ENCODE peak calls at places on chromosome 9, in six cellular contexts. I is psoas muscle; F is activated CD8-positive, alpha-beta T cell treated with anti-CD3 and anti-CD28 coated beads for 36 hours; Z is natural killer cell; W is GM12878; N is nephron progenitor cell. C is an unnamed sample.

GRCh38 chr9:119026120-119026519 is 343.1 kb downstream of the BRINP1 start:
- DNase-seq in I (peak; percentile 30), F (no peak), Z (no peak), W (no peak), N (no peak), C (no peak)

GRCh38 chr9:127444921-127445850 is 6.0 kb downstream of the RPL12 start:
- DNase-seq in I (no peak), F (no peak), Z (no peak), W (no peak), N (no peak), C (no peak)

GRCh38 chr9:81819859-81820546 is 108.2 kb upstream of the SPATA31D4 start:
- DNase-seq in I (no peak), F (no peak), Z (no peak), W (no peak), N (no peak), C (no peak)

GRCh38 chr9:92140074-92140753 is 25.0 kb upstream of the SPTLC1 start:
- DNase-seq in I (peak; percentile 73), F (peak; percentile 84), Z (peak; percentile 64), W (no peak), N (peak; percentile 92), C (peak; percentile 59)

GRCh38 chr9:128882677-128883590 is 1.0 kb downstream of the LRRC8A start:
- DNase-seq in I (no peak), F (peak; percentile 39), Z (no peak), W (no peak), N (peak; percentile 31), C (no peak)

GRCh38 chr9:109843651-109844050 is 63.7 kb downstream of the PALM2AKAP2 start:
- DNase-seq in I (peak; percentile 81), F (no peak), Z (no peak), W (no peak), N (no peak), C (no peak)

GRCh38 chr9:117707561-117707960 is 3.4 kb downstream of the TLR4 start:
- DNase-seq in I (no peak), F (no peak), Z (no peak), W (no peak), N (no peak), C (no peak)

GRCh38 chr9:33329996-33330395 is 39.7 kb downstream of the NFX1 start:
- DNase-seq in I (no peak), F (no peak), Z (no peak), W (no peak), N (no peak), C (no peak)

GRCh38 chr9:23830949-23831730 is 5.1 kb upstream of the ELAVL2 start:
- DNase-seq in I (no peak), F (no peak), Z (no peak), W (no peak), N (peak; percentile 26), C (no peak)

GRCh38 chr9:121929893-121930875 is 162.9 kb downstream of the TTLL11 start:
- DNase-seq in I (no peak), F (peak; percentile 24), Z (no peak), W (peak; percentile 3), N (peak; percentile 56), C (no peak)

GRCh38 chr9:28051559-28051958 is 478.3 kb upstream of the C9orf72 start:
- DNase-seq in I (no peak), F (no peak), Z (no peak), W (no peak), N (no peak), C (no peak)

DNA sequence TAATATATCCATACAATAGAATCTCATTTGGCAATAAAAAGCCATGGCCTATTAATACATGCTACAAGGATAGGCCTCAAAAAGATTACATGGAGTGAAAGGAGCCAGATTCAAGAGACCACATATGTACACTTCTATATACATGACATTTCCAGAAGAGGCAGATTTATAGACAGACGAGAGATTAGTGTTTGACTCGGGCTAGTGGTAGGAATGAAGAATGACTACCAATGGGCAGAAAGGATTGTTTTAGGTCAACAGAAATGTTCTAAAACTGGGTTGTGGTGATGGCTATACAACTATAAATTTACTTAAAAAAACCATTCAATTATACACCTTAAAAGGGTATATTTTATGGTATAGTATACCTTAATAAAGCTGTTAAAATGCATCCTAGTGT is 41.9 kb downstream of the SETX start:
- DNase-seq in I (no peak), F (no peak), Z (no peak), W (no peak), N (no peak), C (no peak)
- TF ChIP-seq CTCF in I (peak; percentile 18), F (no peak), Z (no peak), W (no peak), N (no peak), C (no peak)

DNA sequence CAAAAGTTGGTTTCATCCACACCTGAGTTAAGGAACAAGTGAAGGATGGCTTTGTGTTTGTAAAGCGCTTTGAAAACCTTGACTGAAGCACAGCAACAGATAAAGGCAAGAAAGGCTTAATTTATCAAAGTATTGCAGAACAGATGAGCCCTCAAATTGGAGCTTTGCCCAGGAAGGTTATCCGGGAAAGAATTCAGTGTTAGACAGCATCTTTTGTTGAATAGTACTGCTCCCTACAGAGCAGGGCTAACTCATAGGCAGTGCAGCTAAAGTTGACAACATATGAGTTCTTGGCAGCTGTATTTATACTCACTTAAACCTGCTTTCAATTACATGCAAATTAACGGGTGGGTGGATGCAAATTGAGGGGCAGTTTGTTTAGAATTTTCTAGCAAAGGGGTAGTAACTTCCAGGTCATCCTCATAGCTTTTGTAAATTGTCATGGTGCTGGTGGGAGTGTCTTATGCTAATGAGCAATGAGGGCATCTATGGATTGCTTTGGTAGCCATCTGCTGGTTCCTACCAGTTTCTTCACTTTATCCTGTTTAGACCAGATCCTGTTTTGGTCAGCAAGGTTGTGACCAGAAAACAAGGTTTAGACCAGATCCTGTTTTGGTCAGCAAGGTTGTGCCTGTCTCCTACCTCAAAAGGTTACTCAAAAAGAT is 105.8 kb downstream of the GDA start:
- DNase-seq in I (no peak), F (no peak), Z (no peak), W (no peak), N (no peak), C (no peak)
- TF ChIP-seq CTCF in I (no peak), F (no peak), Z (no peak), W (no peak), N (no peak), C (peak; percentile 48)

DNA sequence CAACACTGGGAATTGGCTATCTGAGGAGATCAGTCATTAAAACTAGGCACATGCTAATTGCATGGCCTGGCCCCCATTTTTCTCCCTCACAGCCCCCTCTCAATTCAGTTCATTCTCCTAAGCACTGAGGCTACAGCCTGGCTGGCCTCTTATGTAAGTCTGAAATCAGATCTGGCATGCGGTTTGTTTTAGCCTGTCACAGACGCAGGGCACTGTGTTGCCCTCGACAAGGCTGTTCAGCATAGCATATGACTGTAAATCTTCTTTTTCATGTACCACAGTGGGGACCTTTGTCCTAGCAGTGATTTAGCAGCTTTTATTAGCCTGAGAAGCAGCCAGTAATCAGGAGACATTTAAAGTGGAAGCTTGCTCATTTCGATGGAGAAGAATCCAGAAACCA is 57.9 kb downstream of the RORB start:
- DNase-seq in I (no peak), F (no peak), Z (no peak), W (no peak), N (peak; percentile 20), C (no peak)
- TF ChIP-seq CTCF in I (no peak), F (no peak), Z (no peak), W (no peak), N (no peak), C (no peak)

DNA sequence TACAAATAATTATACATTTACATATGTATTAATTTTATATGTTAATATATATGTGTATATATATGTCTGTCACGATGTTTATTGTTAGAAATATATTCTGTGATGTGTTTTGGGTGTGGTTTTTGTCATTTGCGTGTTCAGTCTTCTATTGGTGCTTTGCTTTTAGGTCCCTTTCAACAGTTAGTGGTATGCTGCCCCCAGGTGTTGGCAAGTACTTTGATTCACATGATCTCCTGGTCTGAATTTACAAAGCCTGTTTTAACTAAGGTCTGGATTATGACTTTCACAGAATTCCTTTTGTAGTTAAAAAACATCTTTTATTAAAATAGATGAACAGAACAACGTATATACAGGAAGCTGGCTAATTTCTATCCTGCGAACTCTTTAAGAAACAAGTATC is 271.5 kb downstream of the CCDC171 start:
- DNase-seq in I (no peak), F (peak; percentile 5), Z (no peak), W (no peak), N (no peak), C (no peak)
- TF ChIP-seq CTCF in I (no peak), F (no peak), Z (no peak), W (no peak), N (no peak), C (peak; percentile 15)

DNA sequence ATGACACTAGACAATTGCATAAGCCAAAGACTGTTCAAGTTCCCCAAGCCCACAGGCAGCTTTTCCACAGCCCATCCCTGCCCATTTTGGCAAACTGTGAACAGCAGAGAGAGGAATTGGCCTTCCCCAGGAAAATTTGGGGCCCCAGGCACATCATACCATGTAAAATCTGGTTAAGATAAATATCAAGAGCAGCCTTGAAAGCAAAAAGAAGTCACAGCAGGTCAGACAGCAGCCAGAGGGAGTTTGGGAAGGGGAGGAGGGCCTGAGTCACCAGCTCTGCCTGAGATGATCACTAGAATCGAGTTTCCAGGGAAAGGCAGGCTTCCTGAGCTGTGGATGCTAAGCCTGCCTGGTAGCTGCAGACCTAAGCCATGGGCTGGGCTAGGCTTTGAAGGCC is 179.2 kb downstream of the RFK start:
- DNase-seq in I (no peak), F (no peak), Z (no peak), W (no peak), N (no peak), C (no peak)
- TF ChIP-seq CTCF in I (no peak), F (no peak), Z (no peak), W (no peak), N (no peak), C (no peak)

GRCh38 chr9:73162987-73163763 is 11.5 kb downstream of the ANXA1 start:
- DNase-seq in I (no peak), F (peak; percentile 12), Z (no peak), W (no peak), N (no peak), C (no peak)
- TF ChIP-seq CTCF in I (no peak), F (no peak), Z (no peak), W (no peak), N (no peak), C (no peak)

GRCh38 chr9:108534741-108535140 is 321.0 kb downstream of the ACTL7B start:
- DNase-seq in I (no peak), F (no peak), Z (no peak), W (no peak), N (no peak), C (no peak)

GRCh38 chr9:108530141-108530540 is 325.6 kb downstream of the ACTL7B start:
- DNase-seq in I (no peak), F (no peak), Z (no peak), W (no peak), N (no peak), C (no peak)

GRCh38 chr9:108536836-108537601 is 318.8 kb downstream of the ACTL7B start:
- DNase-seq in I (no peak), F (no peak), Z (no peak), W (no peak), N (no peak), C (no peak)

GRCh38 chr9:108537756-108538155 is 318.0 kb downstream of the ACTL7B start:
- DNase-seq in I (no peak), F (no peak), Z (no peak), W (no peak), N (no peak), C (no peak)

GRCh38 chr9:108535526-108535925 is 320.3 kb downstream of the ACTL7B start:
- DNase-seq in I (no peak), F (no peak), Z (no peak), W (no peak), N (no peak), C (no peak)
- TF ChIP-seq CTCF in I (peak; percentile 52), F (no peak), Z (no peak), W (peak; percentile 50), N (peak; percentile 49), C (peak; percentile 24)